ENCODE peak calls at places on chromosomes 16 and 17, in six cellular contexts. Y is uterus, O is Peyer's patch, W is stomach, I is A549, P is esophagus squamous epithelium. J is an unnamed sample.

GRCh38 chr17:68834328-68834836 is 120.8 kb downstream of the ABCA8 start:
- DNase-seq in Y (no peak), O (no peak), W (no peak), I (no peak), P (no peak), J (no peak)

GRCh38 chr16:30894540-30895368 is 877 bp upstream of the BCL7C start:
- DNase-seq in Y (no peak), O (no peak), W (no peak), I (no peak), P (no peak), J (no peak)

GRCh38 chr16:54649846-54650245 is 280.8 kb upstream of the IRX5 start:
- DNase-seq in Y (no peak), O (no peak), W (no peak), I (no peak), P (no peak), J (no peak)

GRCh38 chr17:13562271-13562800 is 39.4 kb downstream of the HS3ST3A1 start:
- DNase-seq in Y (peak; percentile 55), O (no peak), W (no peak), I (no peak), P (no peak), J (no peak)

GRCh38 chr17:30379303-30380105 is 777 bp downstream of the CPD start:
- DNase-seq in Y (peak; percentile 25), O (peak; percentile 62), W (peak; percentile 34), I (peak; percentile 31), P (no peak), J (peak; percentile 49)

GRCh38 chr16:22816475-22816874 is 2.5 kb downstream of the HS3ST2 start:
- DNase-seq in Y (no peak), O (no peak), W (no peak), I (peak; percentile 15), P (no peak), J (no peak)

GRCh38 chr17:57597531-57598453 is 147.3 kb downstream of the CCDC182 start:
- DNase-seq in Y (peak; percentile 66), O (peak; percentile 81), W (peak; percentile 76), I (peak; percentile 86), P (no peak), J (peak; percentile 49)

GRCh38 chr16:3696425-3697218 is 20.7 kb downstream of the TRAP1 start:
- DNase-seq in Y (no peak), O (no peak), W (peak; percentile 34), I (no peak), P (no peak), J (no peak)

GRCh38 chr17:17024778-17025300 is 17.4 kb upstream of the MPRIP start:
- DNase-seq in Y (no peak), O (no peak), W (no peak), I (no peak), P (no peak), J (no peak)

GRCh38 chr17:57874434-57875108 is 24.7 kb upstream of the MRPS23 start:
- DNase-seq in Y (peak; percentile 83), O (peak; percentile 61), W (no peak), I (no peak), P (no peak), J (peak; percentile 87)

GRCh38 chr17:73257516-73257915 is 4.2 kb downstream of the CPSF4L start:
- DNase-seq in Y (no peak), O (no peak), W (no peak), I (no peak), P (no peak), J (no peak)

GRCh38 chr16:77736879-77737278 is 14.6 kb downstream of the NUDT7 start:
- DNase-seq in Y (no peak), O (no peak), W (no peak), I (no peak), P (no peak), J (no peak)

GRCh38 chr16:70432304-70432799 is 6.5 kb downstream of the ST3GAL2 start:
- DNase-seq in Y (no peak), O (no peak), W (no peak), I (no peak), P (no peak), J (no peak)
- TF ChIP-seq POLR2A in Y (no peak), O (no peak), W (no peak), I (no peak), P (no peak), J (no peak)

GRCh38 chr17:46877466-46877865 is 26.1 kb downstream of the WNT9B start:
- DNase-seq in Y (no peak), O (no peak), W (no peak), I (no peak), P (no peak), J (no peak)
- H3K27ac ChIP-seq in Y (no peak overlapping the region), O (no peak overlapping the region), W (no peak overlapping the region), I (no peak overlapping the region), P (no peak overlapping the region), J (peak overlapping the region; percentile 67)

GRCh38 chr17:76673729-76674128 is 30.2 kb upstream of the ST6GALNAC1 start:
- DNase-seq in Y (no peak), O (no peak), W (no peak), I (no peak), P (no peak), J (no peak)
- TF ChIP-seq POLR2A in Y (no peak), O (no peak), W (no peak), I (no peak), P (no peak), J (no peak)

GRCh38 chr17:81309140-81309858 is 14.2 kb upstream of the SLC38A10 start:
- DNase-seq in Y (peak; percentile 76), O (peak; percentile 96), W (peak; percentile 90), I (peak; percentile 99), P (no peak), J (peak; percentile 96)
- H3K27ac ChIP-seq in Y (peak overlapping the region; percentile 59), O (peak overlapping the region; percentile 93), W (peak overlapping the region; percentile 64), I (peak overlapping the region; percentile 82), P (peak overlapping the region; percentile 74), J (peak overlapping the region; percentile 86)

DNA sequence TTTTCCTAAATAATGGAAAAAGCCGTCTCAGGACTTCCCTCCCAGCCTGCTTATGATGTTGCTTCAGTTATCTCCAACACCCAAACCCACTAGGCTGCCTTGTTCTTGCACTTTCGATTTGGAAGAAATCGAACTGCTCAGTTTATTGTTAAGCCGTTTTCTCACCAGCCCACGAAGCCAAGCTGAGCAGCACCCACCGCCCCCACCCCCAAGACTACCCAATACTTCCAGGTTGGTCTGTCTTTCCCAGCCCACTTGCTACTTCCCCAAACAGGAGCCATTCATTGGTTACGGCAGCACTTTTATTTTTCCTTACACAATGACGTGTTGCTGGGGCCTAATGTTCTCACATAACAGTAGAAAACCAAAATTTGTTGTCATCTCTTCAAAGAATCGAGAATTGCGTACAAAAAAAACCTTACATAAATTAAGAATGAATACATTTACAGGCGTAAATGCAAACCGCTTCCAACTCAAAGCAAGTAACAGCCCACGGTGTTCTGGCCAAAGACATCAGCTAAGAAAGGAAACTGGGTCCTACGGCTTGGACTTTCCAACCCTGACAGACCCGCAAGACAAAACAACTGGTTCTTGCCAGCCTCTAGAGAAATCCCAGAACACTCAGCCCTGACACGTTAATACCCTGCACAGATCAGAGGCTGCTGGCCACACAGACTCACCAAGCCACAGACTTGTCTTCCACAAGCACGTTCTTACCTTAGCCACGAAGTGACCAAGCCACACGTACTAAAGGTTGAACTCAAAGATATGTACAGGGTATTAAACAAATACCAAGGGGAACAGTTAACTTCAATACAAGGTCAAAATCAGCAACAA is 2.7 kb downstream of the ACTG1 start:
- DNase-seq in Y (no peak), O (peak; percentile 48), W (no peak), I (no peak), P (no peak), J (no peak)
- TF ChIP-seq POLR2A in Y (no peak), O (no peak), W (no peak), I (peak; percentile 24), P (no peak), J (no peak)

GRCh38 chr17:2921443-2921842 is 125.2 kb downstream of the RAP1GAP2 start:
- DNase-seq in Y (no peak), O (no peak), W (no peak), I (no peak), P (no peak), J (no peak)

GRCh38 chr17:2928294-2928890 is 132.2 kb downstream of the RAP1GAP2 start:
- DNase-seq in Y (no peak), O (no peak), W (peak; percentile 55), I (no peak), P (no peak), J (no peak)

GRCh38 chr17:2926019-2926650 is 129.9 kb downstream of the RAP1GAP2 start:
- DNase-seq in Y (no peak), O (no peak), W (no peak), I (no peak), P (no peak), J (no peak)

GRCh38 chr17:2924211-2924610 is 128.0 kb downstream of the RAP1GAP2 start:
- DNase-seq in Y (no peak), O (no peak), W (no peak), I (no peak), P (no peak), J (no peak)

GRCh38 chr17:2925011-2925410 is 128.8 kb downstream of the RAP1GAP2 start:
- DNase-seq in Y (no peak), O (no peak), W (no peak), I (no peak), P (no peak), J (no peak)
- H3K27ac ChIP-seq in Y (no peak overlapping the region), O (no peak overlapping the region), W (no peak overlapping the region), I (no peak overlapping the region), P (no peak overlapping the region), J (no peak overlapping the region)

GRCh38 chr17:33974276-33974675 is 280.8 kb upstream of the CCL2 start:
- DNase-seq in Y (no peak), O (no peak), W (no peak), I (no peak), P (no peak), J (no peak)
- TF ChIP-seq POLR2A in Y (no peak), O (no peak), W (no peak), I (no peak), P (no peak), J (no peak)

GRCh38 chr17:28553000-28553505 is 629 bp upstream of the UNC119 start:
- DNase-seq in Y (no peak), O (no peak), W (no peak), I (no peak), P (no peak), J (no peak)

GRCh38 chr17:28551421-28552186 is 820 bp downstream of the UNC119 start:
- DNase-seq in Y (no peak), O (no peak), W (no peak), I (no peak), P (no peak), J (no peak)

GRCh38 chr17:28550858-28551257 is 1.6 kb downstream of the UNC119 start:
- DNase-seq in Y (no peak), O (no peak), W (no peak), I (no peak), P (no peak), J (no peak)

GRCh38 chr17:28554565-28554964 is 2.1 kb upstream of the UNC119 start:
- DNase-seq in Y (no peak), O (no peak), W (no peak), I (no peak), P (no peak), J (no peak)

GRCh38 chr17:28552201-28552999 is at the start of gene UNC119:
- DNase-seq in Y (peak; percentile 79), O (peak; percentile 92), W (peak; percentile 85), I (peak; percentile 89), P (no peak), J (peak; percentile 97)
- H3K27ac ChIP-seq in Y (peak within 1 kb of the TSS; percentile 20), O (peak within 1 kb of the TSS; percentile 74), W (peak within 1 kb of the TSS; percentile 77), I (peak within 1 kb of the TSS; percentile 79), P (peak within 1 kb of the TSS; percentile 70), J (peak within 1 kb of the TSS; percentile 62)

J was measured in upper lobe of left lung.